ENCODE peak calls at places on chromosome 7, in eight cellular contexts. M is HCT116; C is stimulated activated CD4-positive, alpha-beta T cell treated with anti-CD3 and anti-CD28 coated beads, Interleukin-15, amount 100 ng/mL, for 1 hour; B is left colon; H is H54; P is 8988T; G is astrocyte of the spinal cord; Z is sciatic nerve. O is an unnamed sample.

GRCh38 chr7:137342340-137342739 is 1.2 kb downstream of the PTN start:
- DNase-seq in M (no peak), C (no peak), B (no peak), H (no peak), P (no peak), G (peak; percentile 48), Z (no peak), O (no peak)

GRCh38 chr7:333399-333776 is 43.4 kb downstream of the FOXL3 start:
- DNase-seq in M (no peak), C (no peak), B (peak; percentile 60), H (no peak), P (no peak), G (peak; percentile 12), Z (no peak), O (no peak)

GRCh38 chr7:103445228-103446020 is 583 bp downstream of the SLC26A5 start:
- DNase-seq in M (no peak), C (no peak), B (no peak), H (no peak), P (no peak), G (no peak), Z (no peak), O (no peak)

GRCh38 chr7:35424869-35425495 is 171.1 kb upstream of the TBX20 start:
- DNase-seq in M (peak; percentile 43), C (peak; percentile 33), B (no peak), H (peak; percentile 82), P (peak; percentile 29), G (peak; percentile 49), Z (peak; percentile 61), O (peak; percentile 36)

GRCh38 chr7:155992538-155992937 is 180.3 kb upstream of the SHH start:
- DNase-seq in M (no peak), C (no peak), B (no peak), H (no peak), P (no peak), G (no peak), Z (no peak), O (no peak)

GRCh38 chr7:25009271-25009670 is 29.3 kb upstream of the OSBPL3 start:
- DNase-seq in M (no peak), C (no peak), B (no peak), H (peak; percentile 71), P (no peak), G (peak; percentile 86), Z (no peak), O (no peak)

GRCh38 chr7:87648316-87648715 is 20.1 kb downstream of the RUNDC3B start:
- DNase-seq in M (no peak), C (no peak), B (no peak), H (no peak), P (no peak), G (no peak), Z (no peak), O (no peak)

GRCh38 chr7:157760004-157760730 is 423.4 kb downstream of the DNAJB6 start:
- DNase-seq in M (peak; percentile 6), C (no peak), B (no peak), H (no peak), P (no peak), G (no peak), Z (no peak), O (no peak)

GRCh38 chr7:16742547-16742946 is 11.0 kb upstream of the TSPAN13 start:
- DNase-seq in M (no peak), C (no peak), B (no peak), H (no peak), P (no peak), G (no peak), Z (no peak), O (no peak)

GRCh38 chr7:140342732-140343514 is 55.4 kb downstream of the SLC37A3 start:
- DNase-seq in M (peak; percentile 8), C (no peak), B (no peak), H (no peak), P (no peak), G (no peak), Z (no peak), O (no peak)

GRCh38 chr7:55026867-55027490 is 8.2 kb downstream of the EGFR start:
- DNase-seq in M (no peak), C (no peak), B (no peak), H (no peak), P (no peak), G (no peak), Z (no peak), O (no peak)

GRCh38 chr7:131537581-131537980 is 18.8 kb downstream of the PODXL start:
- DNase-seq in M (no peak), C (no peak), B (no peak), H (no peak), P (no peak), G (no peak), Z (no peak), O (no peak)

GRCh38 chr7:112302566-112302965 is 96.1 kb downstream of the ZNF277 start:
- DNase-seq in M (no peak), C (no peak), B (no peak), H (no peak), P (no peak), G (no peak), Z (no peak), O (no peak)

GRCh38 chr7:7861211-7861633 is 107.4 kb upstream of the GLCCI1 start:
- DNase-seq in M (peak; percentile 7), C (no peak), B (no peak), H (peak; percentile 44), P (no peak), G (peak; percentile 83), Z (no peak), O (peak; percentile 98)

GRCh38 chr7:130273863-130274262 is 7.2 kb downstream of the CPA2 start:
- DNase-seq in M (no peak), C (no peak), B (no peak), H (no peak), P (no peak), G (peak; percentile 47), Z (no peak), O (no peak)

GRCh38 chr7:77690289-77690688 is 6.0 kb upstream of the RSBN1L start:
- DNase-seq in M (no peak), C (no peak), B (no peak), H (no peak), P (no peak), G (no peak), Z (no peak), O (no peak)

GRCh38 chr7:146366938-146367337 is 250.3 kb downstream of the CNTNAP2 start:
- DNase-seq in M (no peak), C (no peak), B (no peak), H (no peak), P (no peak), G (peak; percentile 47), Z (no peak), O (peak; percentile 27)

GRCh38 chr7:122304996-122305421 is 459 bp upstream of the FEZF1 start:
- DNase-seq in M (no peak), C (no peak), B (no peak), H (no peak), P (no peak), G (no peak), Z (no peak), O (no peak)

GRCh38 chr7:137563986-137564385 is 220.5 kb upstream of the PTN start:
- DNase-seq in M (no peak), C (no peak), B (no peak), H (no peak), P (no peak), G (no peak), Z (no peak), O (no peak)

GRCh38 chr7:55048221-55048859 is 29.5 kb downstream of the EGFR start:
- DNase-seq in M (no peak), C (no peak), B (no peak), H (no peak), P (no peak), G (no peak), Z (no peak), O (no peak)

GRCh38 chr7:28358423-28358868 is 53.9 kb upstream of the CREB5 start:
- DNase-seq in M (peak; percentile 59), C (no peak), B (no peak), H (peak; percentile 81), P (no peak), G (peak; percentile 96), Z (no peak), O (peak; percentile 73)

GRCh38 chr7:107236857-107237256 is 68.1 kb downstream of the HBP1 start:
- DNase-seq in M (no peak), C (no peak), B (no peak), H (no peak), P (no peak), G (no peak), Z (no peak), O (no peak)

GRCh38 chr7:107966701-107967100 is 36.3 kb downstream of the LAMB1 start:
- DNase-seq in M (no peak), C (no peak), B (no peak), H (peak; percentile 55), P (no peak), G (peak; percentile 89), Z (no peak), O (peak; percentile 69)

GRCh38 chr7:47653550-47654351 is 71.8 kb upstream of the TNS3 start:
- DNase-seq in M (no peak), C (no peak), B (no peak), H (peak; percentile 87), P (no peak), G (peak; percentile 67), Z (no peak), O (no peak)

GRCh38 chr7:130114374-130114773 is 44.0 kb downstream of the KLHDC10 start:
- DNase-seq in M (no peak), C (no peak), B (no peak), H (no peak), P (no peak), G (no peak), Z (no peak), O (no peak)

GRCh38 chr7:27616914-27617548 is 45.7 kb downstream of the HIBADH start:
- DNase-seq in M (no peak), C (no peak), B (no peak), H (no peak), P (no peak), G (no peak), Z (no peak), O (no peak)

GRCh38 chr7:105675873-105676484 is 94.7 kb upstream of the EFCAB10 start:
- DNase-seq in M (no peak), C (no peak), B (no peak), H (no peak), P (no peak), G (no peak), Z (no peak), O (no peak)

GRCh38 chr7:20299647-20300312 is 30.9 kb upstream of the ITGB8 start:
- DNase-seq in M (no peak), C (no peak), B (no peak), H (no peak), P (no peak), G (peak; percentile 62), Z (no peak), O (no peak)

GRCh38 chr7:33921216-33921938 is 16.0 kb downstream of the BMPER start:
- DNase-seq in M (no peak), C (no peak), B (peak; percentile 30), H (no peak), P (no peak), G (peak; percentile 15), Z (peak; percentile 69), O (no peak)

GRCh38 chr7:66281678-66282593 is 76.8 kb downstream of the TPST1 start:
- DNase-seq in M (peak; percentile 13), C (no peak), B (peak; percentile 25), H (peak; percentile 44), P (no peak), G (peak; percentile 97), Z (no peak), O (no peak)

GRCh38 chr7:105244594-105244993 is 144.1 kb downstream of the SRPK2 start:
- DNase-seq in M (no peak), C (no peak), B (no peak), H (no peak), P (no peak), G (no peak), Z (no peak), O (no peak)

GRCh38 chr7:113199841-113200240 is 81.5 kb upstream of the SMIM30 start:
- DNase-seq in M (no peak), C (no peak), B (no peak), H (no peak), P (no peak), G (peak; percentile 73), Z (no peak), O (no peak)

GRCh38 chr7:157302314-157302711 is 34.5 kb upstream of the DNAJB6 start:
- DNase-seq in M (no peak), C (peak; percentile 70), B (peak; percentile 62), H (peak; percentile 62), P (no peak), G (peak; percentile 24), Z (no peak), O (no peak)

GRCh38 chr7:46811529-46811928 is 770.4 kb downstream of the TNS3 start:
- DNase-seq in M (no peak), C (no peak), B (no peak), H (peak; percentile 56), P (no peak), G (peak; percentile 94), Z (peak; percentile 67), O (no peak)

O was measured in Panc1.